ENCODE peak calls at places on chromosomes 1 and 21, in nine cellular contexts. One of them, this sample, is unnamed.

GRCh38 chr1:150576794-150577556 is 2.4 kb downstream of the MCL1 start:
- DNase-seq in GM12865: peak; percentile 23
- DNase-seq in activated T-cell treated with anti-CD3 and anti-CD28 coated beads for 1 hour: no peak
- DNase-seq in DMS153: no peak
- DNase-seq in activated CD8-positive, alpha-beta T cell treated with anti-CD3 and anti-CD28 coated beads for 36 hours: no peak
- DNase-seq in stimulated activated CD4-positive, alpha-beta T cell treated with anti-CD3 and anti-CD28 coated beads, Interleukin-15, amount 100 ng/mL, for 1 hour: no peak
- DNase-seq in GDM1: no peak
- DNase-seq in osteocyte: no peak
- DNase-seq in Jurkat, Clone E6-1: no peak
- DNase-seq in this sample: peak; percentile 17

GRCh38 chr1:245156736-245157505 is 2.1 kb downstream of the KIF26B start:
- DNase-seq in GM12865: peak; percentile 13
- DNase-seq in activated T-cell treated with anti-CD3 and anti-CD28 coated beads for 1 hour: no peak
- DNase-seq in DMS153: peak; percentile 83
- DNase-seq in activated CD8-positive, alpha-beta T cell treated with anti-CD3 and anti-CD28 coated beads for 36 hours: peak; percentile 40
- DNase-seq in stimulated activated CD4-positive, alpha-beta T cell treated with anti-CD3 and anti-CD28 coated beads, Interleukin-15, amount 100 ng/mL, for 1 hour: no peak
- DNase-seq in GDM1: no peak
- DNase-seq in osteocyte: no peak
- DNase-seq in Jurkat, Clone E6-1: no peak
- DNase-seq in this sample: no peak

GRCh38 chr1:15384301-15384901 is 25.3 kb upstream of the EFHD2 start:
- DNase-seq in GM12865: peak; percentile 38
- DNase-seq in activated T-cell treated with anti-CD3 and anti-CD28 coated beads for 1 hour: no peak
- DNase-seq in DMS153: no peak
- DNase-seq in activated CD8-positive, alpha-beta T cell treated with anti-CD3 and anti-CD28 coated beads for 36 hours: no peak
- DNase-seq in stimulated activated CD4-positive, alpha-beta T cell treated with anti-CD3 and anti-CD28 coated beads, Interleukin-15, amount 100 ng/mL, for 1 hour: no peak
- DNase-seq in GDM1: no peak
- DNase-seq in osteocyte: no peak
- DNase-seq in Jurkat, Clone E6-1: no peak
- DNase-seq in this sample: peak; percentile 88

GRCh38 chr1:58095183-58095582 is 451.3 kb downstream of the OMA1 start:
- DNase-seq in GM12865: no peak
- DNase-seq in activated T-cell treated with anti-CD3 and anti-CD28 coated beads for 1 hour: no peak
- DNase-seq in DMS153: no peak
- DNase-seq in activated CD8-positive, alpha-beta T cell treated with anti-CD3 and anti-CD28 coated beads for 36 hours: no peak
- DNase-seq in stimulated activated CD4-positive, alpha-beta T cell treated with anti-CD3 and anti-CD28 coated beads, Interleukin-15, amount 100 ng/mL, for 1 hour: no peak
- DNase-seq in GDM1: no peak
- DNase-seq in osteocyte: no peak
- DNase-seq in Jurkat, Clone E6-1: no peak
- DNase-seq in this sample: no peak

GRCh38 chr21:42463861-42464515 is 32.0 kb downstream of the RSPH1 start:
- DNase-seq in GM12865: peak; percentile 84
- DNase-seq in activated T-cell treated with anti-CD3 and anti-CD28 coated beads for 1 hour: peak; percentile 40
- DNase-seq in DMS153: peak; percentile 94
- DNase-seq in activated CD8-positive, alpha-beta T cell treated with anti-CD3 and anti-CD28 coated beads for 36 hours: peak; percentile 80
- DNase-seq in stimulated activated CD4-positive, alpha-beta T cell treated with anti-CD3 and anti-CD28 coated beads, Interleukin-15, amount 100 ng/mL, for 1 hour: peak; percentile 46
- DNase-seq in GDM1: peak; percentile 73
- DNase-seq in osteocyte: no peak
- DNase-seq in Jurkat, Clone E6-1: peak; percentile 96
- DNase-seq in this sample: peak; percentile 46

GRCh38 chr1:54608561-54609230 is 14.6 kb downstream of the FAM151A start:
- DNase-seq in GM12865: no peak
- DNase-seq in activated T-cell treated with anti-CD3 and anti-CD28 coated beads for 1 hour: no peak
- DNase-seq in DMS153: no peak
- DNase-seq in activated CD8-positive, alpha-beta T cell treated with anti-CD3 and anti-CD28 coated beads for 36 hours: no peak
- DNase-seq in stimulated activated CD4-positive, alpha-beta T cell treated with anti-CD3 and anti-CD28 coated beads, Interleukin-15, amount 100 ng/mL, for 1 hour: no peak
- DNase-seq in GDM1: no peak
- DNase-seq in osteocyte: no peak
- DNase-seq in Jurkat, Clone E6-1: no peak
- DNase-seq in this sample: no peak

GRCh38 chr1:182955596-182956588 is 2.9 kb upstream of the SHCBP1L start:
- DNase-seq in GM12865: peak; percentile 16
- DNase-seq in activated T-cell treated with anti-CD3 and anti-CD28 coated beads for 1 hour: no peak
- DNase-seq in DMS153: no peak
- DNase-seq in activated CD8-positive, alpha-beta T cell treated with anti-CD3 and anti-CD28 coated beads for 36 hours: no peak
- DNase-seq in stimulated activated CD4-positive, alpha-beta T cell treated with anti-CD3 and anti-CD28 coated beads, Interleukin-15, amount 100 ng/mL, for 1 hour: no peak
- DNase-seq in GDM1: no peak
- DNase-seq in osteocyte: no peak
- DNase-seq in Jurkat, Clone E6-1: no peak
- DNase-seq in this sample: no peak

GRCh38 chr1:64112281-64112680 is 91.1 kb upstream of the UBE2U start:
- DNase-seq in GM12865: no peak
- DNase-seq in activated T-cell treated with anti-CD3 and anti-CD28 coated beads for 1 hour: no peak
- DNase-seq in DMS153: no peak
- DNase-seq in activated CD8-positive, alpha-beta T cell treated with anti-CD3 and anti-CD28 coated beads for 36 hours: no peak
- DNase-seq in stimulated activated CD4-positive, alpha-beta T cell treated with anti-CD3 and anti-CD28 coated beads, Interleukin-15, amount 100 ng/mL, for 1 hour: no peak
- DNase-seq in GDM1: no peak
- DNase-seq in osteocyte: no peak
- DNase-seq in Jurkat, Clone E6-1: peak; percentile 8
- DNase-seq in this sample: no peak

GRCh38 chr1:103514920-103515503 is 10.5 kb upstream of the RNPC3 start:
- DNase-seq in GM12865: peak; percentile 71
- DNase-seq in activated T-cell treated with anti-CD3 and anti-CD28 coated beads for 1 hour: no peak
- DNase-seq in DMS153: peak; percentile 15
- DNase-seq in activated CD8-positive, alpha-beta T cell treated with anti-CD3 and anti-CD28 coated beads for 36 hours: peak; percentile 19
- DNase-seq in stimulated activated CD4-positive, alpha-beta T cell treated with anti-CD3 and anti-CD28 coated beads, Interleukin-15, amount 100 ng/mL, for 1 hour: no peak
- DNase-seq in GDM1: peak; percentile 3
- DNase-seq in osteocyte: no peak
- DNase-seq in Jurkat, Clone E6-1: peak; percentile 56
- DNase-seq in this sample: peak; percentile 80